ENCODE peak calls at places on chromosomes 12 and 14, in five cellular contexts. D is DND-41, J is fibroblast of lung, F is brain microvascular endothelial cell, Y is tibial artery. Z is an unnamed sample.

GRCh38 chr14:70143306-70143705 is 45.4 kb downstream of the SLC8A3 start:
- DNase-seq in D (no peak), J (no peak), F (no peak), Y (no peak), Z (no peak)

GRCh38 chr14:73757381-73757780 is 43.2 kb upstream of the PNMA1 start:
- DNase-seq in D (no peak), J (no peak), F (no peak), Y (no peak), Z (no peak)

GRCh38 chr12:101570022-101570421 is 24.7 kb upstream of the MYBPC1 start:
- DNase-seq in D (no peak), J (peak), F (peak), Y (no peak), Z (no peak)

GRCh38 chr14:67663633-67664032 is 10.8 kb downstream of the VTI1B start:
- DNase-seq in D (no peak), J (no peak), F (no peak), Y (no peak), Z (no peak)

GRCh38 chr14:58752782-58753181 is 115.0 kb downstream of the DACT1 start:
- DNase-seq in D (no peak), J (no peak), F (no peak), Y (peak), Z (peak)

GRCh38 chr14:76577090-76577489 is 184.2 kb upstream of the VASH1 start:
- DNase-seq in D (no peak), J (no peak), F (no peak), Y (no peak), Z (no peak)

GRCh38 chr12:98418357-98419075 is 96.9 kb upstream of the TMPO start:
- DNase-seq in D (no peak), J (peak), F (peak), Y (peak), Z (peak)

GRCh38 chr14:106845286-106846087 is 1319.1 kb downstream of the TMEM121 start:
- DNase-seq in D (peak), J (no peak), F (no peak), Y (no peak), Z (no peak)

GRCh38 chr14:63276492-63277342 is 42.0 kb downstream of the GPHB5 start:
- DNase-seq in D (no peak), J (peak), F (peak), Y (no peak), Z (no peak)

GRCh38 chr12:107107381-107107780 is 14.0 kb upstream of the CRY1 start:
- DNase-seq in D (no peak), J (no peak), F (no peak), Y (no peak), Z (no peak)

GRCh38 chr14:29264865-29265264 is 498.3 kb downstream of the FOXG1 start:
- DNase-seq in D (no peak), J (peak), F (no peak), Y (no peak), Z (no peak)

GRCh38 chr14:88002421-88002820 is 2.5 kb upstream of the GPR65 start:
- DNase-seq in D (peak), J (no peak), F (no peak), Y (no peak), Z (no peak)

GRCh38 chr14:97185186-97185585 is 388.0 kb downstream of the VRK1 start:
- DNase-seq in D (no peak), J (peak), F (no peak), Y (no peak), Z (no peak)

GRCh38 chr12:54340845-54341244 is 15.9 kb downstream of the COPZ1 start:
- DNase-seq in D (no peak), J (no peak), F (no peak), Y (no peak), Z (no peak)

GRCh38 chr12:54337280-54337842 is 12.4 kb downstream of the COPZ1 start:
- DNase-seq in D (no peak), J (no peak), F (no peak), Y (no peak), Z (no peak)

GRCh38 chr12:54338682-54339296 is 13.9 kb downstream of the COPZ1 start:
- DNase-seq in D (no peak), J (peak), F (no peak), Y (no peak), Z (no peak)

GRCh38 chr12:54341343-54341742 is 16.4 kb downstream of the COPZ1 start:
- DNase-seq in D (no peak), J (no peak), F (no peak), Y (no peak), Z (no peak)

DNA sequence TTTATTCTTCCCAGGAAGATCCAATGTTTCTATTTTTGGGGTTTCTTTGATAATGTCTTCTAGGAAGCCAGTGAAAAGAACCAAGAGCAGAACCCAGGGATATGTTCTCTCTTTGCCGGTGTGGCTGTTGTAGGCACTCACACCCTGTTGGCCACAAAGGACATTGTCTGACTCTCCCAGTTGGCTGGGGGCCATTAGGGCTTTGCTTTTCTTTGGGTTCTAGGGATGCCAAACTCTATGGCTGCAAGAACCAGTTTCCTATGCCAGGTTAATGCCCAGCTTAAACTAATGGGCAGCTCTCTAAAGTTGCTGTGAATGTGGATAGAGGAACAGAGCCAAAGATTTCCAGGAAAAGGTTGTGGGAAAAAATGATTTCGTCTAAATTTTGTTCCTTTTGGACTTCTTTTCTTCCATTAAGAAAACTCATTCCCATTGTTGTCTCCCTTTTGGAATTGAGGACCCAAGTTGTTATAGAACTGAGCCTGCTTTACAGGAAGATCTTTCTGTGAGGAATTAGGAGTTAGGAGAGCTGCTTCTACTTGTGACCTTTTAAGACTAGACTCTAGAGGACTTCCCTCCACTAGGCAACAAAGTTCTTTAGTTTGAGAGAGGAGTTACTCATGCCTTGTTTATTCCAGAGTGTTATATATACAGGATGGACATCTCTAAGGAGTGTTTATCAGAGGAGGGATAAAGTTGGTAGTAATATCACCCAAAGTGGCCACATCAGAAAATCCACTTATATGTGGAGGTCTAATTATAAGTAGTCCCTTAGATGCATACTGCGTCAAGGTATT is 13.1 kb downstream of the COPZ1 start:
- DNase-seq in D (no peak), J (no peak), F (no peak), Y (no peak), Z (no peak)
- TF ChIP-seq CTCF in D (no peak), J (no peak), F (no peak), Y (no peak), Z (no peak)

GRCh38 chr14:105014631-105015030 is 6.3 kb downstream of the CDCA4 start:
- DNase-seq in D (no peak), J (no peak), F (no peak), Y (no peak), Z (no peak)
- H3K27ac ChIP-seq in D (no peak), J (peak), F (no peak), Y (no peak), Z (no peak)

GRCh38 chr12:113097716-113098427 is 37.7 kb downstream of the RASAL1 start:
- DNase-seq in D (no peak), J (peak), F (no peak), Y (no peak), Z (no peak)
- H3K4me3 ChIP-seq in D (no peak), J (no peak), F (no peak), Y (no peak), Z (peak)

DNA sequence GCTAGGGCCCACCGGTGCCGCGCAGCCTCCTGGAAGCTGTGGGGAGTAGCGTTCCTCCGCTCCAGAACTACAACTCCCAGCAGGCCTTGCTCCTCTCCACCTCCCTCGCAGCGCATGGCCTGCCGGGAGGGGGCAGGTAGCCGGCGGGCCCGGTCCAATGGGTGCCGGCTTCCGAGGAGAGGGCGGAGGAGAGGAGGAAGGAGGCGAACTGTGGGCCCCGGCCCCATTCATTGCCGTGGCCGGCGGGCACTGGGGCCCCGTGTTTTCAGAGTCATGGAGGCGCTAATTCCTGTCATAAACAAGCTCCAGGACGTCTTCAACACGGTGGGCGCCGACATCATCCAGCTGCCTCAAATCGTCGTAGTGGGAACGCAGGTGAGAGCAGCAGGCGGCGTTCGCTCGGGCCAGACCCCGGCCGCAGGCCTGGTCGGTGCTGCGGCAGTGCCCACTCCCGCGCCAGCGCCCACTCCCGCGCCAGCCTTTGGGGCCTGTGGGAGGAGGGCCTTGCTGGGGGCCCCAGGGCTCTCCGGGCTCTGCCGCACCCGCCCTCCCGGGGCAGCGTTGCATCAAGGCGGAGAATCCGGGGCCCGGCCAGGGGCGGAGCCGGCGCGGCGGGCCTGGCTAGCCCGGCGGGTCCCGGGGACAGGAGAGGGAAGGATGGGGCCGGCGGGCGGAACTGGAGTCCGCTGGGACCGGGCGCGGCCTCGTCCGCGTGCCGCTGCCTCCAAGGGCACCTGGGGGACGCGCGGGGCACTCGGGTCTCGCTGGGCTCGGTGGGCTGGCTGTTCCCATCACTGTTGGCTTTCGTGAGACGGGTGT is at the start of gene DNM1L:
- DNase-seq in D (peak), J (peak), F (peak), Y (peak), Z (peak)
- TF ChIP-seq CTCF in D (no peak), J (no peak), F (peak), Y (no peak), Z (no peak)

DNA sequence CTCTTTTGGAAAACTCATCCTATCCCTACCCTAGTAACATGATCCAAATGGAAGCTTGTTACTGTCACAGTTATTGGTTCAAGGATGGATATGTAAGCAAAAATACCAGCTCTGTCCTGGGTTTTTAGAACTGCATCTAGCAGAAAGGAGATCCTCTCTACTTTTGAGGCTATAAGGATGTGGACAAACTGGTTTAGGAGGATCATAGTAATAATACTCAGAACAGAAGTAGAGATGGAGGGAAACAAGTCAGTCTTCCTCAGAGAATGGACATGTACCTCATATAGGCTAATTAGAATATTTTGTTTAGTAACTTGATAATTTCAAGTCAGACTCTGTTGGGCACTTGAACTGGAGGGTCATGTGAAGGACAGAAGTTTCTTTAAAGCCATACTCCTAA is 26.6 kb downstream of the FUT8 start:
- DNase-seq in D (no peak), J (no peak), F (no peak), Y (no peak), Z (no peak)
- H3K27ac ChIP-seq in D (peak), J (no peak), F (no peak), Y (no peak), Z (no peak)

GRCh38 chr12:2957816-2958431 is 1.3 kb upstream of the TEAD4 start:
- DNase-seq in D (no peak), J (no peak), F (peak), Y (no peak), Z (no peak)
- H3K4me3 ChIP-seq in D (no peak), J (peak), F (peak), Y (peak), Z (peak)